ENCODE peak calls at places on chromosomes 13 and 19, in ten cellular contexts. D is suprapubic skin; Z is PC-9; T is sigmoid colon; U is DND-41; P is thyroid gland; N is esophagus squamous epithelium; E is GM23338; I is CD4-positive, alpha-beta T cell; C is A549. X is an unnamed sample.

GRCh38 chr13:60351326-60351725 is 45.7 kb upstream of the TDRD3 start:
- DNase-seq in D (no peak), Z (peak; percentile 55), T (no peak), U (no peak), P (no peak), N (no peak), E (no peak), I (no peak), C (no peak), X (no peak)

GRCh38 chr19:57099199-57099661 is 20.6 kb upstream of the USP29 start:
- DNase-seq in D (no peak), Z (no peak), T (peak; percentile 84), U (peak; percentile 36), P (peak; percentile 52), N (no peak), E (peak; percentile 74), I (peak; percentile 4), C (peak; percentile 42), X (peak; percentile 16)

GRCh38 chr13:81089758-81090157 is 748.8 kb upstream of the SPRY2 start:
- DNase-seq in D (no peak), Z (no peak), T (no peak), U (no peak), P (no peak), N (no peak), E (no peak), I (no peak), C (no peak), X (no peak)

GRCh38 chr13:103952183-103952582 is 886.0 kb upstream of the SLC10A2 start:
- DNase-seq in D (no peak), Z (no peak), T (no peak), U (no peak), P (no peak), N (no peak), E (no peak), I (no peak), C (no peak), X (no peak)

GRCh38 chr19:58279925-58280316 is 1.2 kb downstream of the ZNF8 start:
- DNase-seq in D (no peak), Z (no peak), T (no peak), U (no peak), P (no peak), N (no peak), E (no peak), I (no peak), C (no peak), X (no peak)

GRCh38 chr19:47702671-47703070 is 10.6 kb upstream of the EHD2 start:
- DNase-seq in D (no peak), Z (no peak), T (no peak), U (no peak), P (no peak), N (no peak), E (no peak), I (no peak), C (no peak), X (no peak)

GRCh38 chr19:27746691-27747380 is 1466.1 kb downstream of the UQCRFS1 start:
- DNase-seq in D (peak; percentile 77), Z (no peak), T (peak; percentile 62), U (no peak), P (peak; percentile 21), N (no peak), E (peak; percentile 77), I (no peak), C (peak; percentile 33), X (peak; percentile 16)

GRCh38 chr19:8593931-8594330 is 16.6 kb downstream of the ADAMTS10 start:
- DNase-seq in D (no peak), Z (no peak), T (no peak), U (no peak), P (no peak), N (no peak), E (no peak), I (no peak), C (peak; percentile 62), X (no peak)

GRCh38 chr19:18894254-18895037 is 1.5 kb downstream of the CERS1 start:
- DNase-seq in D (no peak), Z (no peak), T (no peak), U (no peak), P (no peak), N (no peak), E (peak; percentile 68), I (no peak), C (no peak), X (no peak)

GRCh38 chr19:40157059-40157458 is 34.2 kb upstream of the MAP3K10 start:
- DNase-seq in D (no peak), Z (no peak), T (no peak), U (no peak), P (no peak), N (no peak), E (no peak), I (no peak), C (no peak), X (no peak)

GRCh38 chr19:42068756-42069571 is 1.0 kb downstream of the GRIK5 start:
- DNase-seq in D (no peak), Z (no peak), T (no peak), U (no peak), P (peak; percentile 17), N (no peak), E (peak; percentile 51), I (no peak), C (no peak), X (no peak)

GRCh38 chr19:18446811-18447359 is 9.0 kb upstream of the ISYNA1 start:
- DNase-seq in D (no peak), Z (peak; percentile 82), T (no peak), U (no peak), P (no peak), N (no peak), E (no peak), I (no peak), C (no peak), X (no peak)

GRCh38 chr13:20057214-20057613 is 98.7 kb downstream of the ZMYM2 start:
- DNase-seq in D (no peak), Z (no peak), T (no peak), U (no peak), P (no peak), N (no peak), E (no peak), I (no peak), C (no peak), X (no peak)

GRCh38 chr19:2500157-2500556 is 24.2 kb downstream of the GADD45B start:
- DNase-seq in D (no peak), Z (no peak), T (no peak), U (no peak), P (no peak), N (no peak), E (no peak), I (no peak), C (no peak), X (no peak)

GRCh38 chr19:48396871-48397176 is 3.4 kb downstream of the GRIN2D start:
- DNase-seq in D (no peak), Z (no peak), T (no peak), U (no peak), P (no peak), N (no peak), E (no peak), I (no peak), C (no peak), X (no peak)

GRCh38 chr19:40464059-40465024 is 1.2 kb downstream of the BLVRB start:
- DNase-seq in D (peak; percentile 88), Z (peak; percentile 89), T (peak; percentile 92), U (peak; percentile 77), P (peak; percentile 94), N (no peak), E (peak; percentile 94), I (peak; percentile 53), C (peak; percentile 98), X (no peak)

GRCh38 chr19:1794424-1795185 is 17.5 kb downstream of the ATP8B3 start:
- DNase-seq in D (no peak), Z (no peak), T (no peak), U (no peak), P (no peak), N (no peak), E (peak; percentile 58), I (no peak), C (no peak), X (no peak)

GRCh38 chr13:35723061-35723461 is 246.6 kb upstream of the MAB21L1 start:
- DNase-seq in D (no peak), Z (no peak), T (peak; percentile 77), U (no peak), P (no peak), N (no peak), E (no peak), I (no peak), C (no peak), X (no peak)

GRCh38 chr19:2523630-2524311 is 47.8 kb downstream of the GADD45B start:
- DNase-seq in D (no peak), Z (no peak), T (no peak), U (no peak), P (no peak), N (no peak), E (peak; percentile 60), I (no peak), C (peak; percentile 54), X (no peak)

GRCh38 chr13:27920677-27921420 is 1.0 kb downstream of the PDX1 start:
- DNase-seq in D (no peak), Z (no peak), T (no peak), U (no peak), P (no peak), N (no peak), E (peak; percentile 52), I (no peak), C (peak; percentile 6), X (no peak)

GRCh38 chr13:67043901-67044300 is 186.2 kb downstream of the PCDH9 start:
- DNase-seq in D (no peak), Z (no peak), T (no peak), U (no peak), P (no peak), N (no peak), E (no peak), I (no peak), C (no peak), X (no peak)

GRCh38 chr13:110149036-110149435 is 157.9 kb downstream of the COL4A1 start:
- DNase-seq in D (no peak), Z (no peak), T (no peak), U (no peak), P (no peak), N (no peak), E (no peak), I (no peak), C (no peak), X (no peak)
- H3K27ac ChIP-seq in D (no peak overlapping the region), Z (no peak overlapping the region), T (no peak overlapping the region), U (no peak overlapping the region), P (no peak overlapping the region), N (no peak overlapping the region), E (no peak overlapping the region), I (no peak overlapping the region), C (no peak overlapping the region), X (no peak overlapping the region)

GRCh38 chr13:36914648-36915047 is 5.4 kb downstream of the SMAD9 start:
- DNase-seq in D (no peak), Z (no peak), T (no peak), U (no peak), P (no peak), N (no peak), E (no peak), I (no peak), C (no peak), X (no peak)
- H3K27ac ChIP-seq in D (no peak overlapping the region), Z (no peak overlapping the region), T (peak overlapping the region; percentile 2), U (no peak overlapping the region), P (no peak overlapping the region), N (no peak overlapping the region), E (no peak overlapping the region), I (no peak overlapping the region), C (no peak overlapping the region), X (no peak overlapping the region)

GRCh38 chr19:45468159-45468651 is 409 bp downstream of the FOSB start:
- DNase-seq in D (no peak), Z (no peak), T (peak; percentile 81), U (no peak), P (peak; percentile 41), N (no peak), E (no peak), I (no peak), C (no peak), X (no peak)
- H3K27ac ChIP-seq in D (peak overlapping the region; percentile 96), Z (peak overlapping the region; percentile 38), T (peak overlapping the region; percentile 97), U (no peak overlapping the region), P (peak overlapping the region; percentile 98), N (peak overlapping the region; percentile 98), E (no peak overlapping the region), I (peak overlapping the region; percentile 96), C (peak overlapping the region; percentile 86), X (no peak overlapping the region)

GRCh38 chr13:44050450-44051063 is 170.9 kb downstream of the LACC1 start:
- DNase-seq in D (no peak), Z (no peak), T (no peak), U (no peak), P (no peak), N (no peak), E (peak; percentile 30), I (no peak), C (peak; percentile 38), X (no peak)
- H3K27ac ChIP-seq in D (no peak overlapping the region), Z (no peak overlapping the region), T (no peak overlapping the region), U (no peak overlapping the region), P (no peak overlapping the region), N (no peak overlapping the region), E (no peak overlapping the region), I (no peak overlapping the region), C (peak overlapping the region; percentile 86), X (no peak overlapping the region)